ENCODE peak calls at places on chromosomes 12 and 14, in seven cellular contexts. S, C, X, N, W, M and Y are unnamed samples.
A peak's percentile ranks its signal among the peaks of the same experiment; 100 is the strongest.

GRCh38 chr12:108773798-108774788 is 42.8 kb upstream of the CORO1C start:
- DNase-seq in S (no peak), M (no peak), C (peak; percentile 83), W (peak; percentile 45), X (no peak), N (peak; percentile 96), Y (no peak)

GRCh38 chr12:54749191-54749818 is 101.1 kb upstream of the DCD start:
- DNase-seq in M (peak; percentile 5), C (peak; percentile 23), W (no peak), X (peak; percentile 54), N (peak; percentile 26), S (peak; percentile 37), Y (peak; percentile 40)

GRCh38 chr12:19208456-19208855 is 78.9 kb downstream of the PLEKHA5 start:
- DNase-seq in C (no peak), W (no peak), M (no peak), S (no peak), X (no peak), N (no peak), Y (no peak)

GRCh38 chr14:75981426-75981825 is 369 bp downstream of the TGFB3 start:
- DNase-seq in N (peak; percentile 18), W (peak; percentile 54), S (no peak), C (no peak), X (peak; percentile 17), M (peak; percentile 60), Y (peak; percentile 95)

GRCh38 chr14:101721951-101722661 is 39.4 kb upstream of the PPP2R5C start:
- DNase-seq in C (no peak), S (no peak), X (no peak), M (no peak), W (no peak), N (peak; percentile 47), Y (no peak)

GRCh38 chr12:123741937-123742572 is 20.0 kb upstream of the DNAH10 start:
- DNase-seq in M (no peak), W (no peak), S (no peak), C (no peak), N (no peak), X (no peak), Y (no peak)

GRCh38 chr12:88308825-88309224 is 166.7 kb downstream of the TMTC3 start:
- DNase-seq in S (no peak), N (no peak), C (no peak), X (no peak), W (no peak), M (no peak), Y (no peak)

GRCh38 chr12:70719672-70720420 is 82.6 kb upstream of the PTPRB start:
- DNase-seq in M (no peak), S (no peak), C (peak; percentile 48), X (peak; percentile 37), W (peak; percentile 73), N (peak; percentile 1), Y (no peak)

GRCh38 chr14:106691601-106692291 is 1165.4 kb downstream of the TMEM121 start:
- DNase-seq in N (peak; percentile 8), C (peak; percentile 23), M (peak; percentile 79), X (peak; percentile 7), S (no peak), W (peak; percentile 39), Y (peak; percentile 51)

GRCh38 chr12:46555379-46555778 is 182.8 kb upstream of the SLC38A2 start:
- DNase-seq in X (no peak), M (no peak), S (no peak), C (peak; percentile 31), N (no peak), W (no peak), Y (no peak)

GRCh38 chr12:57888407-57889157 is 42.1 kb upstream of the CTDSP2 start:
- DNase-seq in C (no peak), X (no peak), W (no peak), N (no peak), S (no peak), M (no peak), Y (peak; percentile 81)
- TF ChIP-seq JUND in C (peak; percentile 47), X (no peak), W (no peak), N (no peak), S (no peak), M (no peak), Y (no peak)

GRCh38 chr14:56322531-56322930 is 204.3 kb downstream of the PELI2 start:
- DNase-seq in X (no peak), C (no peak), M (no peak), S (no peak), W (no peak), N (no peak), Y (no peak)
- TF ChIP-seq JUND in X (no peak), C (no peak), M (no peak), S (no peak), W (no peak), N (no peak), Y (no peak)

DNA sequence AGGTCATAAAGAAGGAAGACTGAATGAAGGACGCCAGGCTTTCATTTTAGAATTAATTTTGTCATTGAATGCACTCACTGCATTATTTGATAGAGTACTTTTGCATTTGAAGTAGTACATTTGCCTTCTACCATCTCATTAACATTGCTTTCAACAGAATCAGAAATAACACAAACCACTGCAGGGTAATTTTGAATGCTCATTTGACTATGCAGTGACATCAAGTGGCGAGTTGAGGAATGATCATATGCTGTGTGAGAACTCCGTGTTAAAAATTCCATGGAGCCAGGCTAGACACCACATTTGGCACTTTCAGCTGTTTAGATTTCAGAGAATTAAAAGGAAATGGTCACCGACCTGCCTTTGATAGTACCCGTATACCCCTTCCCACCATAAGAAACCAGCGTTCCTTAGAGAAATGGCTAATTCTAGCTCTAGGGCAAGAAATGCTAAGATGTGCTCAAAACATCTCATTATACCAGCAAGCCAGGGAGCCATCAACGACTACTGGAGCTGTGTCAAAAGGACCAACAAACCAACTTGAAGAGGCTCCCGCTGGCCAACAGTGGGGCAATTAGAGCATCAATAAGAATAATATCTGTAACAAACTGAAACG is 16.5 kb downstream of the HEBP1 start:
- DNase-seq in S (peak; percentile 33), W (no peak), N (peak; percentile 30), X (peak; percentile 26), M (no peak), C (peak; percentile 45), Y (peak; percentile 38)
- TF ChIP-seq JUND in S (no peak), W (no peak), N (no peak), X (no peak), M (no peak), C (no peak), Y (no peak)

DNA sequence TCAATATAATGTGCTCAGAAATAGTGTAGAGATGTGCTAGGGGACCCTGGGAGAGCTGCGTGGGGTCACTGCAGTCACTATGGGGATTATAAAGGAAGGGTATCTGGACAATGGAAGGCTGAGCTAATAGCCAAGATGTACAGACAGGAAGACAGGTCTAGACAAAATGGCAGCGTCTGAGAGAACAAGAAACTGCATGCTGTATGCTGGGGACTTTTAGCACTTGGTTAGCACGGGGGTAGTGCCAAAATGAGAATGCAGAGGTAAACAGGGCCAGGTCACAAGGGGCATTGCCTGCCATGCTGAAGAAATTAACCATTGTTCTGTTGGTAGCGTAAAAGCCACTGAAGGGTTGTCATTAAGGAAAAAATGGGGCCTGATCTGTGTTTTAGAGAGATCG is 308.2 kb downstream of the EMP1 start:
- DNase-seq in X (no peak), C (no peak), N (no peak), M (no peak), W (no peak), S (no peak), Y (no peak)
- TF ChIP-seq JUND in X (no peak), C (no peak), N (no peak), M (no peak), W (no peak), S (no peak), Y (no peak)

GRCh38 chr14:69399750-69400149 is 1.3 kb downstream of the SLC39A9 start:
- DNase-seq in W (no peak), S (no peak), N (no peak), C (no peak), X (no peak), M (no peak), Y (no peak)
- TF ChIP-seq JUND in W (no peak), S (no peak), N (no peak), C (no peak), X (no peak), M (no peak), Y (no peak)

GRCh38 chr14:89267163-89267562 is 149.9 kb downstream of the FOXN3 start:
- DNase-seq in M (no peak), S (no peak), C (no peak), X (no peak), W (no peak), N (no peak), Y (no peak)

GRCh38 chr14:89268514-89268913 is 148.5 kb downstream of the FOXN3 start:
- DNase-seq in S (no peak), C (no peak), W (no peak), M (no peak), N (no peak), X (no peak), Y (no peak)

GRCh38 chr14:89267656-89268055 is 149.4 kb downstream of the FOXN3 start:
- DNase-seq in N (no peak), S (no peak), X (no peak), M (no peak), W (no peak), C (no peak), Y (no peak)

GRCh38 chr14:89269404-89269803 is 147.6 kb downstream of the FOXN3 start:
- DNase-seq in W (no peak), C (no peak), S (no peak), X (no peak), M (no peak), N (peak; percentile 49), Y (no peak)

DNA sequence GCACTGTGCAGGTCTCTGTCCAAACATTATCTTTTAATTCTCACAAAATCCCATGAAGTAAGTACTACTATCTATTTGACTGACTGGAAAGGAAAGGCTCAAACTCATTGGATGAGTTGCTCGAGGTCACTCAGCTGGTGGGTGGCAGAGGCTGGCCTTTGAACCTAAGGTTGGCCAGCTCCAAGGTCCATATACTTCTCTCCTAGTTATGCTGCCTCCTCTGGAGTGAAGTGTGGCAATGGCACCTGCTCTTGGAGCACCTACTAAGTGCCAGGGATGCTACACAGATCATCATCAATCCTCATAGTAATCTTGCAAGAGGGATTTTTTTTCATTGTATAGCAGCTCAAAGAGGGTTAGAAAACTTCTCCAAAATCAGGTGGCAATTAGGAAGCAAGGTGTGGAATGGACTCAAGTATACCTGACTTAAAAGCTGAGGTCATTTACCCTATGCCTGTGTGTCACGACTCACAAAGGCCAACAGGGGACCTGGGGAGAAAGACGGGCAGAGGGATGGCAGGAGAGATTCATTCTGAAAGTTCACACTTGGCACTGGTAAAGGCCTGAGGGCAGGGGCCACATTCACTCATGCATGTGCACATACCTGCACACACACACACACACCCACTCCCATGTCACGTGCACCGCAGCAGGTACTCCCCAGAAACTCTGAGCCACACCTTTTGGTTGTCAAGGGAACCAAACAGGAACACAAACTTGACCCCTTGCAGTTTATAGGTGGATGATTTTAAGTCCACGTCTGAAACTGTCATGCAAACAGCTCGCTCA is 146.4 kb downstream of the FOXN3 start:
- DNase-seq in S (no peak), X (no peak), M (peak; percentile 30), W (no peak), C (no peak), N (no peak), Y (no peak)
- TF ChIP-seq JUND in S (no peak), X (no peak), M (no peak), W (no peak), C (no peak), N (no peak), Y (no peak)

GRCh38 chr14:64542839-64543207 is 2.3 kb downstream of the HSPA2 start:
- DNase-seq in S (no peak), C (no peak), M (no peak), N (no peak), X (no peak), W (no peak), Y (no peak)
- TF ChIP-seq JUND in S (no peak), C (no peak), M (no peak), N (no peak), X (no peak), W (no peak), Y (no peak)